ENCODE peak calls at places on chromosomes 7 and 10, in four cellular contexts. D, Y, K and A are unnamed samples.
A peak's percentile ranks its signal among the peaks of the same experiment; 100 is the strongest.

GRCh38 chr7:8831386-8831785 is 398.0 kb downstream of the NXPH1 start:
- DNase-seq in D (no peak), Y (no peak), K (no peak), A (no peak)

GRCh38 chr7:144256112-144256511 is 8.5 kb downstream of the OR2A7 start:
- DNase-seq in D (no peak), Y (no peak), K (peak; percentile 7), A (no peak)

GRCh38 chr10:20105236-20105635 is 289.0 kb downstream of the PLXDC2 start:
- DNase-seq in D (no peak), Y (peak; percentile 31), K (no peak), A (no peak)

GRCh38 chr7:143449793-143450192 is 6.5 kb downstream of the TAS2R60 start:
- DNase-seq in D (no peak), Y (no peak), K (no peak), A (no peak)

GRCh38 chr10:43878386-43878785 is 229.7 kb upstream of the ZNF32 start:
- DNase-seq in D (no peak), Y (no peak), K (no peak), A (no peak)

GRCh38 chr10:132497788-132498561 is 39.6 kb upstream of the INPP5A start:
- DNase-seq in D (no peak), Y (no peak), K (no peak), A (no peak)

GRCh38 chr7:130084037-130084875 is 13.9 kb downstream of the KLHDC10 start:
- DNase-seq in D (no peak), Y (no peak), K (peak; percentile 44), A (no peak)

GRCh38 chr7:25567430-25567829 is 339.1 kb upstream of the NPVF start:
- DNase-seq in D (no peak), Y (no peak), K (no peak), A (no peak)

GRCh38 chr10:4812952-4813351 is 13.1 kb upstream of the AKR1E2 start:
- DNase-seq in D (no peak), Y (peak; percentile 96), K (peak; percentile 85), A (no peak)

GRCh38 chr7:5691536-5692090 is 89.8 kb downstream of the RNF216 start:
- DNase-seq in D (no peak), Y (no peak), K (no peak), A (no peak)

GRCh38 chr7:29480456-29480855 is 83.2 kb upstream of the PRR15 start:
- DNase-seq in D (peak; percentile 72), Y (no peak), K (no peak), A (peak; percentile 84)

GRCh38 chr10:29408847-29409240 is 120.0 kb downstream of the LYZL1 start:
- DNase-seq in D (no peak), Y (no peak), K (no peak), A (no peak)

GRCh38 chr10:29407280-29407858 is 118.5 kb downstream of the LYZL1 start:
- DNase-seq in D (no peak), Y (no peak), K (peak; percentile 14), A (no peak)

GRCh38 chr10:29412452-29413004 is 123.7 kb downstream of the LYZL1 start:
- DNase-seq in D (no peak), Y (peak; percentile 16), K (no peak), A (no peak)

GRCh38 chr10:29411666-29412335 is 122.9 kb downstream of the LYZL1 start:
- DNase-seq in D (no peak), Y (no peak), K (no peak), A (no peak)

DNA sequence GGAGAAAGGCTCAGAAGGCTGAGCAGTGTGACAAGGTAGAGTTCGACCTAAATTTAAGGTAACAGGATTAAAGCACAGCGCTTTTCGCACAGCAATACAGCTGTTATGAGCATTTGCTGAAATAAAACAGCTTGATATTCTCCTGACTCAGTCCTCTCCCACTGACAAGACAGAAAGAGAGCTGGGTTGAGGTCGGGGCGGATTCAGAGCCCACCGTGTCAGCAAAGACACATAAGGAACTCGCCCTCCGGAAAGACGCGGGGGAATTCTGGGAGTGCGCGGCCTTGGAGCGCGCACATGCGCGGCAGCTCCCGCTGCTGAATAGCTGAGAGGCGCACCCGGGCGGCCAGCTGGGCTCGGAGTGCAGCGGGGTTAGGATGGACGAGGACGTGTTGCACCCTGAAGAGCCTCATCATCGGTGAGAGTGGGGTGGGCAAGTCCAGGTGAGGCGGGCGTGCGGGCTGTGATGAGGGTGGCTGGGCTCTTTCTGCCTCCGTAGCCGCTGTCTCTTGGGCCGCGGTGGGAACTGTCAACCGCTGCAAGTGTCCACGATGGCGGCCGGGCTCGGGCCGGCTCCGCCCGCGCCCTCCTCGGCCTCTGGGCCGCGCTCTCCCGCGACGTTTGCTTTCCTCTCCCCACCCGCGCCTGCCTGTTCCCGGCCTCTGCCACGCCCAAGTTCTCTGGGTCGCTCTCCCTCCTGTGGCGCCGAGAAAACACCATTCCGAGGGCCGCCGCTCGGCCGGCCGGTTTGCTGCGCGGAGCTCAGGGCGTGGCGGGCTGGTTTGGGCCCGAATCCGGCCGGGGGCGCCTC is 120.6 kb downstream of the LYZL1 start:
- DNase-seq in D (peak; percentile 79), Y (peak; percentile 61), K (peak; percentile 79), A (peak; percentile 89)
- TF ChIP-seq POLR2A in D (peak; percentile 48), Y (peak; percentile 76), K (peak; percentile 91), A (peak; percentile 77)

DNA sequence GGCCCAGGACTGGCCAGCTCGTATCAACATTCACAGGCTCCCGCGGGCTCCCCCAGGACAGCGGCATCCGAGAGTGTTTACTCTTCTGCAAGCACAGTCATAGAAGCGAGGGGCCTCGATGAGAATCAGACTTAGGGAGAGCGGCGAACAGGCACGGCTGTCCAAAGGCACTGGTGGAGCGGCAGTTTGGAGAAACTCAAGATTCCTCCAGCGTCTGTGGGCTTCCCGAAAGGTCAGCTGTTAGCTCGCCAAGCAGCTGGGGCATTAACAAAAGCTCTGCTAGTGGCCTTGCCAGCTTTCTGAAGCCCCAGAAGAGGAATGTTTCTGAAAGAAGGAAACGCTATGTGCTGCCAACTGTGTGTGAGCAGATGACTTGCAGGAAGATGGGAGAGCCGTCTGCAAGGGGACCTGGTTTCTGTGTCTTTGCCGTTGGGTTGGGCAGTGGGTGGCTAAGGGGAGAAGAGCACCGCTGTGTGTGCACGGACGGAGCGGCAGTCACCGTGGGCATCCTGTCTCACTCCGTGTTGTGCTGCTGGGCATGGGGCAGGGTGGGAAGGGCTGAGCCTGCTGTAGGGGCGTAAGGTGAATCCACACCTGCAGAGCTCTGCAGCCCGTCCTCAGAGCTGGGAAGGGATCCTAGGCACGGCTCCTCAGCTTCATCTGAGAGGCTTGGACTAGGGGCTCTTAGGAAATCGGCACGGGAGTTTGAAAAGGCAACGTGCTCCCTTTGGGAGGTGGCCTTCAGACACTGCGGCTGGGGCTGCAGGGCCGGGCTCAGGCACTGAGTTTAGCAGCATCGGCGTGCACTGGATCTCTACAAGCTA is 42.1 kb downstream of the AMZ1 start:
- DNase-seq in D (peak; percentile 24), Y (peak; percentile 74), K (no peak), A (peak; percentile 37)
- H3K4me1 ChIP-seq in D (peaks cover 51% of the 10 kb centered on the region), Y (peaks cover 19% of the 10 kb centered on the region), K (no peaks in the 10 kb centered on the region), A (no peaks in the 10 kb centered on the region)

DNA sequence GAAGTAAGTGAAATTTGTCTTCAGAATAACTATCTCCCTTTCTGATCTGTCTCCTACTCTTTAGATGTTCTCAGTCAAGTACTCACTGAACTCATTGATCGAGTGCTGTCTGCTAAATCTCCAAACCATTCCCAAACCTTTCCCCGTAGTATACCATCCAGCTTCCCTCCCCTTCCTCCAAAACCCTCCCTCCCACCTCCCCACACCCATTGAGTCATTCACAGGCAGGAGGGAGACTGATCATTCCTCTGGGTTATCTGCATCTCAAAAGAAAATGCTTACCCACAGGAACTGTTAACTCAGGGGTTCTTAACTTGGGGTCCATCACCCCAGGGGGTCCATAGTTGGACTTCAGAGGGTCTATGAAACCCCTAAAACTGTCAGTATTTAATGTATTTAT is 37.4 kb downstream of the GOT1 start:
- DNase-seq in D (no peak), Y (peak; percentile 11), K (no peak), A (no peak)
- H3K27ac ChIP-seq in D (no peak overlapping the region), Y (no peak overlapping the region), K (no peak overlapping the region), A (peak overlapping the region; percentile 32)

DNA sequence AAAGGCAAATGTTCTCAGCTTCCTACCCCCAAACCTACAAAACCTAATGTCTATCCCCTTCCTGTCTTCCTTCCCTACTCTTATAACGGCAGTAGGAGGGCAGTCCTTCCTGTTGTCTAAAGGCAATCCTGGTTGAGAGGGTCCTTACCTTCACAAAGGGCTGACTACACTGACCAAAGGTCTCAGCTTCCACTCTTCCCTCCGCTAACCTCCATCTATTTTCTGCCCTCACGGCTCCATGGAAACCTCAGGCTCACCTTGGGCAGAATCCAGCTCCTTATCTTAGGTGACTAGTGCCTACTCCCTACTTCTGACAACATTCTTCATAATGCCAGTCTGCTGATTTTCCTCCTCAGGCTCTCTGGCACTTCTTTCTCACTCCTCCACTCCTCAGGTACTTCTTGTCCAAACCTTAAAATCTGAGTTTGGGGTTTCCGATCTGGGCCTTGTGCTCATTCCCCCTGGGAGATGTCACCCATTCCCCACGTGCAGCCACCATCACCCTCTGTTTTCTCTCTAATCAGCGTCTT is 542 bp downstream of the FBXL13 start:
- DNase-seq in D (peak; percentile 55), Y (no peak), K (peak; percentile 10), A (no peak)
- TF ChIP-seq POLR2A in D (no peak), Y (no peak), K (no peak), A (no peak)

DNA sequence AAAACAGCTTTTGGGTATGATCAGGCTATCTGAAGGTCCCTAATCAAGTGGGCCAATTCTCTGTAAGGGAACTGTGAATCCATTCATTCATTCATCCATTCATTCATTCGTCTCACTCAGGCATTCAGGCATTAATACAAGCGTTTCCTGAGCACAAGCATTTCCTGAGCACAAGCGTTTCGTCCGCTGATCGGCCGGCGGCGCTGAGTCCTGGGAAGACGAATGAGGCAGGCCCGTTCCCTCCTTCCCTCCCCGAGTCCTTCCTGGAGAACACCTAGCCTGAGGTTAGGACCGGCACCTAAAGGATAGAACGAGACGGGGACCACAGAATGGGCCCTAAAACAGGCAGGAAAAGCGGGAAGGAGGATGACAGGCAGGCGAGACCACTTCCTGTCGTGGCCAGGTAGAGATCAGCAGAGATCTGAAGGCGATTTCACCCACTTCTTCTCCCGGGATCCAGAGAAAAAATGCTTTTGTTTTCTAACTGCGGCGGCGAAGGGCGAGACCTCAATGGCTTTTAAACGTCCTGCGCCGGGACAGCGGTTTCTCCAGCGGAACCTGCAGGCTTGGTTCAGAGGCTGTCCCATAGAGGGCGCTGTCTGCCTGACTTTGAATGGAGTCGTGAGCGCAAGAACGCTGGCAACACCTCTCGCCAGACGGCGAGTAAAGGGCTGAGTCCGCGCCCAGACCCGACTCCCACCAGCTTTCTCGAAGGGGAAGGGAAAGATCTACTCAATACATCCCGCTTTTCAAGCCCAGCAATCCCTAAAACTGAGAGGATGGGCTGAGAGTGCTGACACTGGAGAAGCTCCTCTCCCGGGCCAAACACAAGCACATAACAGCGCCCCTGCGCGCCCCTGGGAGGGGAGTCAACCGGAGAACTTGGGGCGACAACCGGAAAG is 2.9 kb upstream of the HMX3 start:
- DNase-seq in D (peak; percentile 88), Y (peak; percentile 76), K (peak; percentile 88), A (peak; percentile 86)
- H3K4me1 ChIP-seq in D (peaks cover 54% of the 10 kb centered on the region), Y (peaks cover 2% of the 10 kb centered on the region), K (peaks cover 25% of the 10 kb centered on the region), A (peaks cover 37% of the 10 kb centered on the region)

GRCh38 chr10:79178614-79179403 is 110.0 kb downstream of the ZMIZ1 start:
- DNase-seq in D (no peak), Y (peak; percentile 93), K (no peak), A (no peak)
- H3K27ac ChIP-seq in D (peak overlapping the region; percentile 80), Y (peak overlapping the region; percentile 79), K (peak overlapping the region; percentile 90), A (no peak overlapping the region)